ENCODE peak calls at places on chromosome 11, in ten cellular contexts. One of them, this sample, is unnamed.

GRCh38 chr11:103530257-103530656 is 421.0 kb downstream of the DYNC2H1 start:
- DNase-seq in IMR-90: peak; percentile 32
- DNase-seq in neural progenitor cell: no peak
- DNase-seq in GM23338: no peak
- DNase-seq in dorsolateral prefrontal cortex: no peak
- DNase-seq in fibroblast of mammary gland: peak; percentile 28
- DNase-seq in BJ: no peak
- DNase-seq in pancreas: no peak
- DNase-seq in cardiac muscle cell: no peak
- DNase-seq in sigmoid colon: no peak
- DNase-seq in this sample: no peak

GRCh38 chr11:72069787-72070251 is 10.5 kb downstream of the NUMA1 start:
- DNase-seq in IMR-90: peak; percentile 84
- DNase-seq in neural progenitor cell: peak; percentile 29
- DNase-seq in GM23338: peak; percentile 15
- DNase-seq in dorsolateral prefrontal cortex: peak; percentile 44
- DNase-seq in fibroblast of mammary gland: peak; percentile 92
- DNase-seq in BJ: peak; percentile 67
- DNase-seq in pancreas: peak; percentile 76
- DNase-seq in cardiac muscle cell: peak; percentile 20
- DNase-seq in sigmoid colon: peak; percentile 89
- DNase-seq in this sample: no peak

GRCh38 chr11:26297179-26297970 is 34.6 kb upstream of the ANO3 start:
- DNase-seq in IMR-90: peak; percentile 75
- DNase-seq in neural progenitor cell: peak; percentile 65
- DNase-seq in GM23338: peak; percentile 66
- DNase-seq in dorsolateral prefrontal cortex: no peak
- DNase-seq in fibroblast of mammary gland: peak; percentile 87
- DNase-seq in BJ: peak; percentile 9
- DNase-seq in pancreas: no peak
- DNase-seq in cardiac muscle cell: peak; percentile 61
- DNase-seq in sigmoid colon: no peak
- DNase-seq in this sample: no peak

GRCh38 chr11:111982532-111983186 is 42.5 kb upstream of the DLAT start:
- DNase-seq in IMR-90: no peak
- DNase-seq in neural progenitor cell: peak; percentile 44
- DNase-seq in GM23338: peak; percentile 44
- DNase-seq in dorsolateral prefrontal cortex: no peak
- DNase-seq in fibroblast of mammary gland: no peak
- DNase-seq in BJ: no peak
- DNase-seq in pancreas: no peak
- DNase-seq in cardiac muscle cell: no peak
- DNase-seq in sigmoid colon: no peak
- DNase-seq in this sample: no peak

GRCh38 chr11:125835748-125836147 is 2.6 kb downstream of the PATE4 start:
- DNase-seq in IMR-90: no peak
- DNase-seq in neural progenitor cell: no peak
- DNase-seq in GM23338: no peak
- DNase-seq in dorsolateral prefrontal cortex: no peak
- DNase-seq in fibroblast of mammary gland: no peak
- DNase-seq in BJ: no peak
- DNase-seq in pancreas: no peak
- DNase-seq in cardiac muscle cell: no peak
- DNase-seq in sigmoid colon: no peak
- DNase-seq in this sample: no peak

GRCh38 chr11:47502767-47503166 is 50.2 kb downstream of the CELF1 start:
- DNase-seq in IMR-90: no peak
- DNase-seq in neural progenitor cell: no peak
- DNase-seq in GM23338: no peak
- DNase-seq in dorsolateral prefrontal cortex: no peak
- DNase-seq in fibroblast of mammary gland: no peak
- DNase-seq in BJ: no peak
- DNase-seq in pancreas: no peak
- DNase-seq in cardiac muscle cell: no peak
- DNase-seq in sigmoid colon: no peak
- DNase-seq in this sample: no peak

GRCh38 chr11:12724301-12725046 is 50.3 kb downstream of the TEAD1 start:
- DNase-seq in IMR-90: peak; percentile 95
- DNase-seq in neural progenitor cell: peak; percentile 72
- DNase-seq in GM23338: peak; percentile 95
- DNase-seq in dorsolateral prefrontal cortex: no peak
- DNase-seq in fibroblast of mammary gland: peak; percentile 95
- DNase-seq in BJ: peak; percentile 73
- DNase-seq in pancreas: no peak
- DNase-seq in cardiac muscle cell: no peak
- DNase-seq in sigmoid colon: peak; percentile 95
- DNase-seq in this sample: peak; percentile 63

GRCh38 chr11:26867286-26867685 is 126.6 kb upstream of the FIBIN start:
- DNase-seq in IMR-90: no peak
- DNase-seq in neural progenitor cell: no peak
- DNase-seq in GM23338: no peak
- DNase-seq in dorsolateral prefrontal cortex: no peak
- DNase-seq in fibroblast of mammary gland: peak; percentile 40
- DNase-seq in BJ: no peak
- DNase-seq in pancreas: no peak
- DNase-seq in cardiac muscle cell: no peak
- DNase-seq in sigmoid colon: no peak
- DNase-seq in this sample: no peak

GRCh38 chr11:100573911-100574513 is 113.1 kb upstream of the ARHGAP42 start:
- DNase-seq in IMR-90: no peak
- DNase-seq in neural progenitor cell: no peak
- DNase-seq in GM23338: no peak
- DNase-seq in dorsolateral prefrontal cortex: no peak
- DNase-seq in fibroblast of mammary gland: no peak
- DNase-seq in BJ: no peak
- DNase-seq in pancreas: no peak
- DNase-seq in cardiac muscle cell: no peak
- DNase-seq in sigmoid colon: no peak
- DNase-seq in this sample: no peak

GRCh38 chr11:100574894-100575769 is 112.0 kb upstream of the ARHGAP42 start:
- DNase-seq in IMR-90: peak; percentile 59
- DNase-seq in neural progenitor cell: no peak
- DNase-seq in GM23338: peak; percentile 57
- DNase-seq in dorsolateral prefrontal cortex: no peak
- DNase-seq in fibroblast of mammary gland: peak; percentile 54
- DNase-seq in BJ: no peak
- DNase-seq in pancreas: no peak
- DNase-seq in cardiac muscle cell: peak; percentile 50
- DNase-seq in sigmoid colon: no peak
- DNase-seq in this sample: no peak

GRCh38 chr11:100578966-100579365 is 108.1 kb upstream of the ARHGAP42 start:
- DNase-seq in IMR-90: peak; percentile 61
- DNase-seq in neural progenitor cell: no peak
- DNase-seq in GM23338: peak; percentile 51
- DNase-seq in dorsolateral prefrontal cortex: no peak
- DNase-seq in fibroblast of mammary gland: peak; percentile 26
- DNase-seq in BJ: no peak
- DNase-seq in pancreas: no peak
- DNase-seq in cardiac muscle cell: no peak
- DNase-seq in sigmoid colon: no peak
- DNase-seq in this sample: no peak

GRCh38 chr11:100581318-100581717 is 105.8 kb upstream of the ARHGAP42 start:
- DNase-seq in IMR-90: no peak
- DNase-seq in neural progenitor cell: no peak
- DNase-seq in GM23338: no peak
- DNase-seq in dorsolateral prefrontal cortex: no peak
- DNase-seq in fibroblast of mammary gland: no peak
- DNase-seq in BJ: no peak
- DNase-seq in pancreas: no peak
- DNase-seq in cardiac muscle cell: no peak
- DNase-seq in sigmoid colon: no peak
- DNase-seq in this sample: no peak

DNA sequence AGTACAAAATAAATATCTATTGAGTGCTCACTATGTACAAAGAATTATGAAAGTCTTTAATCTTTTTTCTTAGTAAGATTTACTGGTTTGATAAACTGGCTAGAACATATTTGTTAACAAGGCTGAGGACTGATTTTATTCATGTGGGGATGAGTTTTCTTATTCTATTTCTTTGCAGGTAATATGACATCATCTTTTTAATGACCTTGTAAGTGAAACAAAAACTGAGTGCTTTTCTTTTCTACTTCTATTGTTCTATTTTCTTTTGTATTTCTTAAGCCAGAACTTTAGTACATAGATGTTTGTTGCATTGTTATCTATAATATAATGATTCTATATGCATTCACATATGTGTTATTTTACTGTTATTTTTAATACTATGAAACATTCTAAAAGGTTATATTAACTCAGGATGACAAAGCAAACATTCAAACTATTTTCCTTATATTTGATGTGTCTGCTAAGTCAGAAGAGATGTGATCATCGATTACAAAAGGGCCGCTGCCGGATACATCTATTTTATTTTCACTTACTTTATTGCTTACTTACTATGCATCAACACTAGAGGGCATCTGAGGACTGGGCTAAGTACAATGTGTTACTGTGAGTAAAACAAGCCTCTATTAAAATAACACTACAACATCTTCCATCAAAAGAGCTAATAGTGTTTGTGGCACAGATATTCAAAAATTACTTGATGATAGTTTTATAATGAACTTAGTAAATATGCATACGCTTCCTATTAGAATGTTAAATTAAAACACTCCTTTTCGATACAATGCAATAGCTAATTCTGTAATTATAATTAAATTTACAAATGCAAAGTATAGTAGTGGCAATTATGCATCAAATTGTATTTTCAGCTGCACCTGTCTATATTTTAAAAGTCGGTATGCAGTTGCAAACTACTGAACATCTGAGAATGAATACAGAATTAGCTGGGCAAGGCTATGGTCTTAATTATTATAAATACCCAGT is 110.8 kb upstream of the ARHGAP42 start:
- DNase-seq in IMR-90: peak; percentile 73
- DNase-seq in neural progenitor cell: peak; percentile 64
- DNase-seq in GM23338: peak; percentile 76
- DNase-seq in dorsolateral prefrontal cortex: no peak
- DNase-seq in fibroblast of mammary gland: peak; percentile 75
- DNase-seq in BJ: no peak
- DNase-seq in pancreas: no peak
- DNase-seq in cardiac muscle cell: peak; percentile 68
- DNase-seq in sigmoid colon: no peak
- DNase-seq in this sample: no peak
- TF ChIP-seq CTCF in IMR-90: peak; percentile 93
- TF ChIP-seq CTCF in neural progenitor cell: peak; percentile 94
- TF ChIP-seq CTCF in GM23338: peak; percentile 90
- TF ChIP-seq CTCF in dorsolateral prefrontal cortex: peak; percentile 87
- TF ChIP-seq CTCF in fibroblast of mammary gland: peak; percentile 84
- TF ChIP-seq CTCF in BJ: peak; percentile 80
- TF ChIP-seq CTCF in pancreas: peak; percentile 48
- TF ChIP-seq CTCF in cardiac muscle cell: peak; percentile 76
- TF ChIP-seq CTCF in sigmoid colon: peak; percentile 75
- TF ChIP-seq CTCF in this sample: peak; percentile 77

GRCh38 chr11:11148104-11148509 is 204.9 kb downstream of the CSNK2A3 start:
- DNase-seq in IMR-90: peak; percentile 74
- DNase-seq in neural progenitor cell: peak; percentile 50
- DNase-seq in GM23338: peak; percentile 77
- DNase-seq in dorsolateral prefrontal cortex: no peak
- DNase-seq in fibroblast of mammary gland: peak; percentile 89
- DNase-seq in BJ: peak; percentile 71
- DNase-seq in pancreas: no peak
- DNase-seq in cardiac muscle cell: peak; percentile 25
- DNase-seq in sigmoid colon: peak; percentile 93
- DNase-seq in this sample: peak; percentile 64
- TF ChIP-seq CTCF in IMR-90: peak; percentile 35
- TF ChIP-seq CTCF in neural progenitor cell: peak; percentile 26
- TF ChIP-seq CTCF in GM23338: peak; percentile 45
- TF ChIP-seq CTCF in dorsolateral prefrontal cortex: no peak
- TF ChIP-seq CTCF in fibroblast of mammary gland: peak; percentile 48
- TF ChIP-seq CTCF in BJ: peak; percentile 57
- TF ChIP-seq CTCF in pancreas: no peak
- TF ChIP-seq CTCF in cardiac muscle cell: peak; percentile 55
- TF ChIP-seq CTCF in sigmoid colon: peak; percentile 47
- TF ChIP-seq CTCF in this sample: no peak

GRCh38 chr11:58745705-58746364 is 14.1 kb upstream of the GLYAT start:
- DNase-seq in IMR-90: no peak
- DNase-seq in neural progenitor cell: no peak
- DNase-seq in GM23338: no peak
- DNase-seq in dorsolateral prefrontal cortex: no peak
- DNase-seq in fibroblast of mammary gland: no peak
- DNase-seq in BJ: no peak
- DNase-seq in pancreas: no peak
- DNase-seq in cardiac muscle cell: no peak
- DNase-seq in sigmoid colon: no peak
- DNase-seq in this sample: no peak

GRCh38 chr11:58744988-58745704 is 13.4 kb upstream of the GLYAT start:
- DNase-seq in IMR-90: no peak
- DNase-seq in neural progenitor cell: no peak
- DNase-seq in GM23338: peak; percentile 11
- DNase-seq in dorsolateral prefrontal cortex: no peak
- DNase-seq in fibroblast of mammary gland: no peak
- DNase-seq in BJ: no peak
- DNase-seq in pancreas: no peak
- DNase-seq in cardiac muscle cell: no peak
- DNase-seq in sigmoid colon: no peak
- DNase-seq in this sample: no peak

GRCh38 chr11:58741127-58741526 is 9.4 kb upstream of the GLYAT start:
- DNase-seq in IMR-90: no peak
- DNase-seq in neural progenitor cell: no peak
- DNase-seq in GM23338: no peak
- DNase-seq in dorsolateral prefrontal cortex: no peak
- DNase-seq in fibroblast of mammary gland: no peak
- DNase-seq in BJ: no peak
- DNase-seq in pancreas: no peak
- DNase-seq in cardiac muscle cell: no peak
- DNase-seq in sigmoid colon: no peak
- DNase-seq in this sample: no peak

GRCh38 chr11:58742140-58742539 is 10.4 kb upstream of the GLYAT start:
- DNase-seq in IMR-90: no peak
- DNase-seq in neural progenitor cell: no peak
- DNase-seq in GM23338: no peak
- DNase-seq in dorsolateral prefrontal cortex: no peak
- DNase-seq in fibroblast of mammary gland: no peak
- DNase-seq in BJ: no peak
- DNase-seq in pancreas: no peak
- DNase-seq in cardiac muscle cell: no peak
- DNase-seq in sigmoid colon: no peak
- DNase-seq in this sample: no peak

DNA sequence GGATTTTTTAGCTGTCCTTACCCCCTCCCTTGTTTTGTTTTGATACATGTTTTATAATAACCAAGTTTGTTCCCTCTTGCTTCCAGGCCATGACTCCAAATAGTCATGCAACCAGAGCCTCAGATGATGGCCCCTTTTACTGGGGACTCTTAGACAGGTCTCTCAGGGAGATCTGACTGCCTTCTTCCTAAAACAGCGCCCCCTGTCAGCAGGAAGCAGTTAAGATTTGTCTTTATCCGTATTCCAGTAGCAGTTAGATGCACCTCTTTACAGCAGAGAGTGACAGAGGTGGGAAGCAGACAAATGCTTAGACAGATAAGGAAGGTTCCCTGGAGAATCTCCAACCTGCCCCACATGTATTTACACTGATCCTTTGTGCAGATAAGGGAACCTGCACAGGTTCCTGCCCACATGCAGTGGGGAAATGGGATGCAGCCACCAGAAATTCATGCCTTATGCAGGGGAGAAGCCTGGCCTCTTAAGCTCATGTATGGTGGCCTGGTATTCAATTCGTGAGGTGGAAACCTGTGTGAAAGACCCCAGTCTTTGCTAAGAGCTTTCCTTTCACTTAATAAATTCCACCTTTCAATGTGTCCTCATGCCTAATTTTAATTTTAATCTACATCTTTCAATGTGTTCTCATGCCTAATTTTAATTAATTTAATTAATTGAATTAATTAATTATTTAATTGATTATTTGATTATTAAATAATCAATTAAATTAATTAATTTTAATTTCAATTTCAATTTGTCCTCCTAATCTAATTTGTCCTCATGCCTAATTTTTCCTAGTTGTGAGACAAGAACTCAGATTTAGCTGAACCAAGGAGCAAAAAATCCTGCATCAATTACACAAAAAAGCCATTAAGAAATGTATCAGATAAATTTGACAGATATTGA is 11.5 kb upstream of the GLYAT start:
- DNase-seq in IMR-90: no peak
- DNase-seq in neural progenitor cell: no peak
- DNase-seq in GM23338: peak; percentile 8
- DNase-seq in dorsolateral prefrontal cortex: no peak
- DNase-seq in fibroblast of mammary gland: no peak
- DNase-seq in BJ: no peak
- DNase-seq in pancreas: no peak
- DNase-seq in cardiac muscle cell: no peak
- DNase-seq in sigmoid colon: no peak
- DNase-seq in this sample: no peak
- TF ChIP-seq CTCF in IMR-90: no peak
- TF ChIP-seq CTCF in neural progenitor cell: peak; percentile 23
- TF ChIP-seq CTCF in GM23338: peak; percentile 56
- TF ChIP-seq CTCF in dorsolateral prefrontal cortex: no peak
- TF ChIP-seq CTCF in fibroblast of mammary gland: peak; percentile 11
- TF ChIP-seq CTCF in BJ: no peak
- TF ChIP-seq CTCF in pancreas: no peak
- TF ChIP-seq CTCF in cardiac muscle cell: no peak
- TF ChIP-seq CTCF in sigmoid colon: no peak
- TF ChIP-seq CTCF in this sample: peak; percentile 22

DNA sequence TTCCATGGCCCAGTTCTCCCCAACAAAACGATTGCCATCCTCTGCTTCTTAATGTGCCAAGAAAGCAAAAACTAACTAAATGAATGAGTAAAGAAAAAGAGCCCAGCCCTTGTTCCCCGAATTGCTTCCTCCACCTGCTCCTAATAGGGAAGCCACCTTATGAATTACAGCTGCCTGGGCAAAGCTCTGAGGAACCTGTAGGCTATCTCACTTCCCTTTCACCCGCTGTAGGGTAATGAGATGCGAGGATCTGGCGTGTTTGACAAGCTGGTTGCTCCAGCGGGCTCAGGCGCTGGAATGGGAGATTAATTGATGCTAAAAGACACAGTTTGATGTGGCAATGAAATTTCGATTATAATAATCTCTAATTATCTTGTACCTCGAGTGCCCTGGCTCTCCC is 256.3 kb downstream of the NTM start:
- DNase-seq in IMR-90: no peak
- DNase-seq in neural progenitor cell: peak; percentile 18
- DNase-seq in GM23338: no peak
- DNase-seq in dorsolateral prefrontal cortex: no peak
- DNase-seq in fibroblast of mammary gland: no peak
- DNase-seq in BJ: no peak
- DNase-seq in pancreas: no peak
- DNase-seq in cardiac muscle cell: no peak
- DNase-seq in sigmoid colon: no peak
- DNase-seq in this sample: no peak
- TF ChIP-seq CTCF in IMR-90: no peak
- TF ChIP-seq CTCF in neural progenitor cell: no peak
- TF ChIP-seq CTCF in GM23338: no peak
- TF ChIP-seq CTCF in dorsolateral prefrontal cortex: no peak
- TF ChIP-seq CTCF in fibroblast of mammary gland: no peak
- TF ChIP-seq CTCF in BJ: no peak
- TF ChIP-seq CTCF in pancreas: no peak
- TF ChIP-seq CTCF in cardiac muscle cell: no peak
- TF ChIP-seq CTCF in sigmoid colon: no peak
- TF ChIP-seq CTCF in this sample: no peak

This sample was measured in mesothelial cell of epicardium.